ENCODE peak calls at places on chromosomes 12 and 14, in four cellular contexts. Q is cardiac muscle cell, U is thoracic aorta, A is ovary. C is an unnamed sample.

GRCh38 chr12:96237465-96238077 is 43.4 kb downstream of the ELK3 start:
- DNase-seq in Q (no peak), U (peak; percentile 39), A (peak; percentile 74), C (no peak)

GRCh38 chr14:70934084-70934483 is 26.8 kb downstream of the PCNX1 start:
- DNase-seq in Q (no peak), U (no peak), A (no peak), C (no peak)

GRCh38 chr12:95648990-95649791 is 97.9 kb upstream of the USP44 start:
- DNase-seq in Q (peak; percentile 28), U (no peak), A (no peak), C (peak; percentile 99)

GRCh38 chr12:2163172-2163927 is 110.6 kb downstream of the CACNA1C start:
- DNase-seq in Q (peak; percentile 51), U (peak; percentile 74), A (peak; percentile 91), C (no peak)

GRCh38 chr12:87756721-87757120 is 272.5 kb downstream of the C12orf50 start:
- DNase-seq in Q (no peak), U (no peak), A (no peak), C (no peak)

GRCh38 chr12:111338096-111338495 is 30.8 kb downstream of the PHETA1 start:
- DNase-seq in Q (no peak), U (no peak), A (no peak), C (no peak)

GRCh38 chr14:101972126-101972785 is 7.9 kb downstream of the DYNC1H1 start:
- DNase-seq in Q (no peak), U (peak; percentile 73), A (peak; percentile 84), C (peak; percentile 72)

GRCh38 chr14:104749958-104750529 is 2.9 kb upstream of the SIVA1 start:
- DNase-seq in Q (no peak), U (no peak), A (no peak), C (no peak)

GRCh38 chr14:86574778-86575129 is 1044.8 kb downstream of the FLRT2 start:
- DNase-seq in Q (no peak), U (no peak), A (no peak), C (no peak)

GRCh38 chr12:43921666-43922337 is 85.9 kb downstream of the TMEM117 start:
- DNase-seq in Q (no peak), U (no peak), A (no peak), C (no peak)

GRCh38 chr12:106389181-106389580 is 31.6 kb downstream of the POLR3B start:
- DNase-seq in Q (no peak), U (no peak), A (no peak), C (no peak)

GRCh38 chr12:10409387-10409786 is at the start of gene KLRC4:
- DNase-seq in Q (peak; percentile 5), U (no peak), A (no peak), C (no peak)

GRCh38 chr12:104720346-104721064 is 237.6 kb downstream of the SLC41A2 start:
- DNase-seq in Q (no peak), U (no peak), A (no peak), C (no peak)

DNA sequence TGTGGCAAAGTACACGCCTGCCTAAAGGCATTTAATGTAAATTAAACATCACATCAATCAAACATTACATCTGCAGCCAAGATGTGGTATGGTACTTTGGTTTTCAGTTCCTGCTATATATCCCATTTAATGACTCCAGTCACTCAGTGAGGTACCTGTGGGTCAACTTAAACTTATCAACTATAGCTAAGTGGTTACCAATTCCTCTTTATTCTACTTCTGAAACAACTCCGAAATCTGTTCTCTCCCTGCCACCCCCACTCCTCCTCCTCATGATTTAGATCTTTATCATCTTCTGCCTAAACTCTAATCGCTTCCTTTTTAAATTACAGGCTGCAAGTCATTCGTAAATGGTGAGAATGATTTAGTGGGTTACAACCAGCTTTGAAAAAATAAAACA is 57.9 kb downstream of the BCL2L14 start:
- DNase-seq in Q (no peak), U (no peak), A (no peak), C (no peak)
- H3K4me3 ChIP-seq in Q (no peak overlapping the region), U (no peak overlapping the region), A (no peak overlapping the region), C (no peak overlapping the region)

GRCh38 chr12:15636060-15636890 is 152.9 kb downstream of the EPS8 start:
- DNase-seq in Q (no peak), U (no peak), A (no peak), C (peak; percentile 48)

GRCh38 chr12:15633201-15633600 is 156.0 kb downstream of the EPS8 start:
- DNase-seq in Q (no peak), U (no peak), A (no peak), C (no peak)

GRCh38 chr12:15634010-15634676 is 155.0 kb downstream of the EPS8 start:
- DNase-seq in Q (no peak), U (no peak), A (no peak), C (no peak)

GRCh38 chr12:15632708-15633107 is 156.5 kb downstream of the EPS8 start:
- DNase-seq in Q (no peak), U (no peak), A (no peak), C (no peak)

GRCh38 chr12:15638231-15638630 is 151.0 kb downstream of the EPS8 start:
- DNase-seq in Q (no peak), U (no peak), A (no peak), C (no peak)
- H3K4me1 ChIP-seq in Q (no peaks in the 10 kb centered on the region), U (peaks cover 35% of the 10 kb centered on the region), A (peaks cover 11% of the 10 kb centered on the region), C (peaks cover 6% of the 10 kb centered on the region)

DNA sequence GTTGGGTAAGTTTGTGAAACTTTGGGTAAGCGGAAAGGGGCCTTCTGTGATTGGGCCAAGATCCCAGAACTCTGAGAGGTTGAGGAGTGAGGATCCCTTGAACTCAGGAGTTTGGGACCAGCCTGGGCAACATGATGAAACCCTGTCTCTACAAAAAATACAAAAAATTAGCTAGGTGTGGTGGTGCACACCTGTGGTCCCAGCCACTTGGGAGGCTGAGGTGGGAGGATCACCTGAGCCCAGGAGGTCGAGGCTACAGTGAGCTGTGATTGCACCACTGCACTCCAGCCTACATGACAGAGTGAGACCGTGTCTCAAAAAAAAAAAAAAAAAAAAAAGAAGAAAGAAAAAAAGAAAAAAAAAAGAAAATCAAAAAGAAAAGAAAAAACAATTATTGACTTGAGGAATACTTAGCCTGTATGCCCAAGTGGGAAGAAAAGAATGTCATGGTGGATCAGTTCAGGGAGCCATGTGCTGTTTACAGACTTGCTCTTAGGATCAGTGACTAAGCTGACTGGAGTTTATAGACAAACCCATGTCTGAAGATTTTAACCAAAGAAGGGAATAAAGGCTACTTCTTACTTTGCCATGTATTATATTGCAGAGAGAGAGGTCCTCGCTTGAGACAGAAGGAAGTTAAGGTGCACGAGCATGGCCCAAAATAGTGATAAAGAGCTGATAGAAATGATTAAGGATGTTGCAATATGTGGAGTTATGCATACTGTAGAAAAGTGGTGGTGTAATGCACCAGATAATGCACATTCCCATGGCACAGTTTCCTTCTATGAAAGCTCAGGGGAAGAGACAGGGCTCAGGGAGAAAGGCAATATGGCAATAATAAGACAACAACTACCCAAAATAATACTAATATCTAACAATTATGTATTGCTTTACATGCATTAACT is 881 bp downstream of the HSD17B6 start:
- DNase-seq in Q (no peak), U (no peak), A (no peak), C (no peak)
- H3K4me3 ChIP-seq in Q (no peak overlapping the region), U (no peak overlapping the region), A (peak overlapping the region; percentile 16), C (no peak overlapping the region)

GRCh38 chr14:24439830-24440605 is 2.6 kb downstream of the SDR39U1 start:
- DNase-seq in Q (no peak), U (no peak), A (no peak), C (no peak)
- H3K4me1 ChIP-seq in Q (peaks cover 8% of the 10 kb centered on the region), U (peaks cover 33% of the 10 kb centered on the region), A (peaks cover 3% of the 10 kb centered on the region), C (peaks cover 14% of the 10 kb centered on the region)

GRCh38 chr12:129615001-129615400 is 288.8 kb downstream of the TMEM132D start:
- DNase-seq in Q (no peak), U (no peak), A (no peak), C (no peak)
- H3K4me3 ChIP-seq in Q (no peak overlapping the region), U (no peak overlapping the region), A (no peak overlapping the region), C (no peak overlapping the region)

GRCh38 chr12:49807991-49808580 is 20.1 kb downstream of the NCKAP5L start:
- DNase-seq in Q (no peak), U (no peak), A (no peak), C (no peak)
- H3K4me1 ChIP-seq in Q (peaks cover 31% of the 10 kb centered on the region), U (peaks cover 31% of the 10 kb centered on the region), A (peaks cover 18% of the 10 kb centered on the region), C (no peaks in the 10 kb centered on the region)

DNA sequence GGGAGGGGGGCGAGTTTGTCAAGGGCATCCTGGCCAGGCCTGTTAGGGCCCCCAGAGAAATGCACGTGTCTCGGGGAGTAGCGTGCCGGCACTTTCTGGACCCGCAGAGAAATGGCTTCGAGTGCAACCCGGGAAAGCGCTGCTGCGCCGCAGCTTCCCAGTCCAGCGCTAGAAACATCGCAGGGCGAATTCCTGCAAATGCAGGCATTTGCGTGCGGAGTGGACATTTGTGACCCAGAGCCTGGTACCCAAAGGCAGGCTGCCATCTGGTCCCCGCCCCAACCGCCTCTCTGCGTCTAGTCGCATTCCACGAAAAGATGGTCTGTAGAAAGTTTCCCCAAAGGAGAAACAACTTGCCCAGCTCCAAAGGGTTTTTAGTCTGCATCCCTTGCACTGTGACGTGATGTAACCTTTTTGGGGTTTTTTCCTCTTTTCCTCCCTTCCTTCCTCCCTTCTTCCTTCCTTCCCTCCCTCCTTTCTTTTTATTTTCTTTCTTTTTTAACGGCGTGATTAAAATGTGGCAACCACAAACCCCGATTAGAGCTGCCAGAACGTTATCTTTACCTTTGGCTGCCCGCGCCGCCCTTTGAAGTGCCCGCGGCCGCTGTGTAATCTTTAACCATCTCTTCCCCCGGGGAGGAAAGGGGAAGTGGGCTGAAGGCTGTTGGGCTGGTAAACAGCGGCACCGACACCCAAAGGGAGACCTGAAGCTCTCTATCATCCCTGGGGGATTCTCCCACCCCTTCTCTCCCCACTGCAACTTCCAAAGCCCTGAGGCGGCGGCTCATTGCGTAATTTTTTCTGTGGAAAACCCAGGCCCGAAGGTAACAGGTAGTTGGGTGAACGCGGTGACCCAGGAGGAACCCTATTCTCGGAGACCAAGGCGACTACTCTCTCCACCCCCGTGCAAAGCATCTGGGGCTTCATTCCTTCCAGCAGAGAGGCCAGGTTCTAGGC is 1.1 kb downstream of the LGR5 start:
- DNase-seq in Q (peak; percentile 18), U (no peak), A (no peak), C (no peak)
- H3K4me3 ChIP-seq in Q (peak overlapping the region; percentile 32), U (peak overlapping the region; percentile 79), A (peak overlapping the region; percentile 32), C (no peak overlapping the region)

GRCh38 chr14:53520529-53520928 is 367.4 kb upstream of the DDHD1 start:
- DNase-seq in Q (no peak), U (no peak), A (no peak), C (no peak)

GRCh38 chr14:53517276-53517960 is 364.3 kb upstream of the DDHD1 start:
- DNase-seq in Q (no peak), U (no peak), A (no peak), C (no peak)

GRCh38 chr14:53519137-53519536 is 366.0 kb upstream of the DDHD1 start:
- DNase-seq in Q (no peak), U (no peak), A (no peak), C (no peak)

GRCh38 chr14:53515264-53515663 is 362.1 kb upstream of the DDHD1 start:
- DNase-seq in Q (no peak), U (no peak), A (no peak), C (no peak)

DNA sequence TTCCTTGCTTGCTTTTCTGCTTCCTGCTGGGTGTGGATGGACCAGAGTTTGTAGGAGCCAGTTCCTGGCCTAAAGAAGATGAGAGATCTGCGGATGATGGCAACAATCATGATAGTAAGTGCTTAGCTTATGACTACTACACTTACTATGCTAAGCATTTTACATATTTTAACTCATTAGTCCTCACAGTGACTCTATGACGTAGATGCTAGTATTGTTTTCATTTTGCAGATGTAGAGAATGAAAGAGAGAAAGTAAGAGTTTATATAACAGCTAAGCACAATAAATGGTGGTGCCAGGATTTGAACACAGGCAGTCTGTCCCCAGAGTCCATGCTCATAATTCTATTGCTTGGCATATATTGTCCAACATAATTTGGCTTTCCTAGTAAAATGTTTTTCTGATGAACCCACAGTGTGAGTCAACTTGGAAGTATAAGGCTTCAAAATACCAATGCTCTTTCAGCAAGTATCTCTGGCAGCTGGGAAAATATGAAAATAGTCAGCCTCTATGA is 363.2 kb upstream of the DDHD1 start:
- DNase-seq in Q (no peak), U (no peak), A (no peak), C (no peak)
- H3K4me1 ChIP-seq in Q (no peaks in the 10 kb centered on the region), U (no peaks in the 10 kb centered on the region), A (no peaks in the 10 kb centered on the region), C (no peaks in the 10 kb centered on the region)

C was measured in HAP-1.